ENCODE peak calls at places on chromosome 12, in six cellular contexts. One of them, this sample, is unnamed.

GRCh38 chr12:105257321-105257728 is 21.4 kb upstream of the APPL2 start:
- DNase-seq in WERI-Rb-1: no peak
- DNase-seq in kidney epithelial cell: peak
- DNase-seq in GM12864: no peak
- DNase-seq in astrocyte of the spinal cord: peak
- DNase-seq in GM23338: no peak
- DNase-seq in this sample: no peak

GRCh38 chr12:114400395-114400794 is 5.5 kb downstream of the TBX5 start:
- DNase-seq in GM12864: no peak
- DNase-seq in WERI-Rb-1: no peak
- DNase-seq in kidney epithelial cell: no peak
- DNase-seq in GM23338: peak
- DNase-seq in astrocyte of the spinal cord: no peak
- DNase-seq in this sample: no peak

GRCh38 chr12:12715459-12716150 is 1.6 kb upstream of the CDKN1B start:
- DNase-seq in GM23338: no peak
- DNase-seq in GM12864: peak
- DNase-seq in astrocyte of the spinal cord: peak
- DNase-seq in WERI-Rb-1: peak
- DNase-seq in kidney epithelial cell: no peak
- DNase-seq in this sample: no peak

GRCh38 chr12:66217342-66217929 is 28.4 kb downstream of the IRAK3 start:
- DNase-seq in GM12864: no peak
- DNase-seq in kidney epithelial cell: no peak
- DNase-seq in astrocyte of the spinal cord: no peak
- DNase-seq in WERI-Rb-1: no peak
- DNase-seq in GM23338: no peak
- DNase-seq in this sample: no peak

GRCh38 chr12:6778571-6779550 is 6.5 kb downstream of the LAG3 start:
- DNase-seq in GM12864: peak
- DNase-seq in GM23338: peak
- DNase-seq in kidney epithelial cell: peak
- DNase-seq in astrocyte of the spinal cord: peak
- DNase-seq in WERI-Rb-1: peak
- DNase-seq in this sample: peak

GRCh38 chr12:88029093-88029665 is at the start of gene C12orf50:
- DNase-seq in GM23338: no peak
- DNase-seq in kidney epithelial cell: no peak
- DNase-seq in WERI-Rb-1: no peak
- DNase-seq in astrocyte of the spinal cord: no peak
- DNase-seq in GM12864: no peak
- DNase-seq in this sample: no peak

GRCh38 chr12:128266559-128267245 is at the start of gene TMEM132C:
- DNase-seq in kidney epithelial cell: no peak
- DNase-seq in WERI-Rb-1: no peak
- DNase-seq in GM12864: no peak
- DNase-seq in GM23338: peak
- DNase-seq in astrocyte of the spinal cord: no peak
- DNase-seq in this sample: no peak

GRCh38 chr12:15682826-15683225 is 106.4 kb downstream of the EPS8 start:
- DNase-seq in GM12864: no peak
- DNase-seq in GM23338: no peak
- DNase-seq in astrocyte of the spinal cord: no peak
- DNase-seq in WERI-Rb-1: no peak
- DNase-seq in kidney epithelial cell: no peak
- DNase-seq in this sample: no peak

GRCh38 chr12:84150226-84150625 is 762.4 kb downstream of the SLC6A15 start:
- DNase-seq in GM12864: no peak
- DNase-seq in GM23338: no peak
- DNase-seq in astrocyte of the spinal cord: no peak
- DNase-seq in kidney epithelial cell: no peak
- DNase-seq in WERI-Rb-1: no peak
- DNase-seq in this sample: no peak

GRCh38 chr12:114812858-114813761 is 129.1 kb upstream of the TBX3 start:
- DNase-seq in GM12864: no peak
- DNase-seq in astrocyte of the spinal cord: peak
- DNase-seq in WERI-Rb-1: no peak
- DNase-seq in GM23338: peak
- DNase-seq in kidney epithelial cell: no peak
- DNase-seq in this sample: no peak

GRCh38 chr12:41014643-41015020 is 173.5 kb upstream of the PDZRN4 start:
- DNase-seq in GM12864: no peak
- DNase-seq in astrocyte of the spinal cord: peak
- DNase-seq in kidney epithelial cell: peak
- DNase-seq in WERI-Rb-1: no peak
- DNase-seq in GM23338: no peak
- DNase-seq in this sample: no peak

GRCh38 chr12:48286665-48287064 is 64.1 kb downstream of the ZNF641 start:
- DNase-seq in astrocyte of the spinal cord: no peak
- DNase-seq in GM23338: peak
- DNase-seq in GM12864: no peak
- DNase-seq in WERI-Rb-1: peak
- DNase-seq in kidney epithelial cell: no peak
- DNase-seq in this sample: no peak

GRCh38 chr12:28966049-28966778 is 182.9 kb upstream of the FAR2 start:
- DNase-seq in GM23338: no peak
- DNase-seq in kidney epithelial cell: no peak
- DNase-seq in WERI-Rb-1: no peak
- DNase-seq in GM12864: no peak
- DNase-seq in astrocyte of the spinal cord: peak
- DNase-seq in this sample: no peak

GRCh38 chr12:101784376-101784775 is 45.1 kb upstream of the SYCP3 start:
- DNase-seq in WERI-Rb-1: no peak
- DNase-seq in astrocyte of the spinal cord: no peak
- DNase-seq in kidney epithelial cell: no peak
- DNase-seq in GM23338: no peak
- DNase-seq in GM12864: no peak
- DNase-seq in this sample: no peak

GRCh38 chr12:79615596-79616560 is 74.9 kb downstream of the PAWR start:
- DNase-seq in kidney epithelial cell: no peak
- DNase-seq in astrocyte of the spinal cord: no peak
- DNase-seq in WERI-Rb-1: no peak
- DNase-seq in GM12864: no peak
- DNase-seq in GM23338: no peak
- DNase-seq in this sample: no peak

GRCh38 chr12:43578782-43579181 is 26.8 kb upstream of the ADAMTS20 start:
- DNase-seq in astrocyte of the spinal cord: peak
- DNase-seq in WERI-Rb-1: no peak
- DNase-seq in GM23338: no peak
- DNase-seq in kidney epithelial cell: no peak
- DNase-seq in GM12864: no peak
- DNase-seq in this sample: no peak

GRCh38 chr12:124498870-124499753 is 68.3 kb downstream of the NCOR2 start:
- DNase-seq in GM12864: no peak
- DNase-seq in astrocyte of the spinal cord: peak
- DNase-seq in WERI-Rb-1: no peak
- DNase-seq in GM23338: no peak
- DNase-seq in kidney epithelial cell: no peak
- DNase-seq in this sample: no peak
- TF ChIP-seq CTCF in GM12864: peak
- TF ChIP-seq CTCF in astrocyte of the spinal cord: peak
- TF ChIP-seq CTCF in WERI-Rb-1: peak
- TF ChIP-seq CTCF in GM23338: peak
- TF ChIP-seq CTCF in kidney epithelial cell: peak
- TF ChIP-seq CTCF in this sample: no peak

GRCh38 chr12:68871899-68872298 is 61.1 kb downstream of the CPM start:
- DNase-seq in GM12864: peak
- DNase-seq in GM23338: peak
- DNase-seq in astrocyte of the spinal cord: peak
- DNase-seq in WERI-Rb-1: peak
- DNase-seq in kidney epithelial cell: no peak
- DNase-seq in this sample: no peak
- TF ChIP-seq CTCF in GM12864: peak
- TF ChIP-seq CTCF in GM23338: peak
- TF ChIP-seq CTCF in astrocyte of the spinal cord: peak
- TF ChIP-seq CTCF in WERI-Rb-1: no peak
- TF ChIP-seq CTCF in kidney epithelial cell: peak
- TF ChIP-seq CTCF in this sample: peak

GRCh38 chr12:30002677-30003076 is 218.9 kb upstream of the TMTC1 start:
- DNase-seq in astrocyte of the spinal cord: no peak
- DNase-seq in GM23338: peak
- DNase-seq in WERI-Rb-1: peak
- DNase-seq in GM12864: no peak
- DNase-seq in kidney epithelial cell: no peak
- DNase-seq in this sample: no peak
- TF ChIP-seq CTCF in astrocyte of the spinal cord: no peak
- TF ChIP-seq CTCF in GM23338: peak
- TF ChIP-seq CTCF in WERI-Rb-1: peak
- TF ChIP-seq CTCF in GM12864: no peak
- TF ChIP-seq CTCF in kidney epithelial cell: no peak
- TF ChIP-seq CTCF in this sample: no peak

DNA sequence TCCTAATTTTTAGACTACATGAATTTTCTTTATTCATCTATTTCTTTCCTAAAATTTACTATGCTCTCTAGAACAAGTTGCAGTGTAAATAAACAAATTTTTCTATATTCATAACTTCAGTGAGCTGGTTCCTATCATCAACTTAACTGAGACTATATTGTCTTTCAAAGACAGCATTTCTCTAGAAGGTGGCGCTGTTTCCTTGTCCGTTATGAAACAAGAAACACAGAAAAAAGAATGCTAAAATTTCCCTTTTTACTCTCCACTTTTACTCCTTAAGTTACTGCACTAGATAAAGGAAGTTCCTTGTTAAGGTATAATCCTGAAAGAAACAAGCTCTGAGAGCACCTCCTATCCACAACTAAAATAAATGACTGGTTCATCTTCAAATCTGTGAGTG is 8.2 kb upstream of the CLEC2A start:
- DNase-seq in astrocyte of the spinal cord: no peak
- DNase-seq in GM12864: no peak
- DNase-seq in GM23338: peak
- DNase-seq in kidney epithelial cell: no peak
- DNase-seq in WERI-Rb-1: no peak
- DNase-seq in this sample: no peak
- TF ChIP-seq CTCF in astrocyte of the spinal cord: peak
- TF ChIP-seq CTCF in GM12864: peak
- TF ChIP-seq CTCF in GM23338: peak
- TF ChIP-seq CTCF in kidney epithelial cell: peak
- TF ChIP-seq CTCF in WERI-Rb-1: no peak
- TF ChIP-seq CTCF in this sample: peak